ENCODE peak calls at places on chromosomes 16 and 17, in six cellular contexts. One of them, this sample, is unnamed.
A peak's percentile ranks its signal among the peaks of the same experiment; 100 is the strongest.

GRCh38 chr17:45316271-45317112 is at the start of gene MAP3K14:
- DNase-seq in prostate gland: peak; percentile 38
- DNase-seq in Daoy: peak; percentile 76
- DNase-seq in M059J: peak; percentile 69
- DNase-seq in mesenchymal stem cell: peak; percentile 83
- DNase-seq in H9: peak; percentile 65
- DNase-seq in this sample: peak; percentile 64

GRCh38 chr16:12260647-12261262 is 284.2 kb downstream of the SNX29 start:
- DNase-seq in prostate gland: no peak
- DNase-seq in Daoy: no peak
- DNase-seq in M059J: no peak
- DNase-seq in mesenchymal stem cell: peak; percentile 49
- DNase-seq in H9: peak; percentile 85
- DNase-seq in this sample: no peak

GRCh38 chr17:39051001-39051605 is 83.9 kb upstream of the FBXO47 start:
- DNase-seq in prostate gland: no peak
- DNase-seq in Daoy: no peak
- DNase-seq in M059J: no peak
- DNase-seq in mesenchymal stem cell: no peak
- DNase-seq in H9: peak; percentile 26
- DNase-seq in this sample: no peak

GRCh38 chr17:76696763-76697701 is 13.7 kb downstream of the MXRA7 start:
- DNase-seq in prostate gland: no peak
- DNase-seq in Daoy: peak; percentile 88
- DNase-seq in M059J: no peak
- DNase-seq in mesenchymal stem cell: peak; percentile 63
- DNase-seq in H9: no peak
- DNase-seq in this sample: no peak

GRCh38 chr17:32445075-32445427 is 741 bp downstream of the PSMD11 start:
- DNase-seq in prostate gland: peak; percentile 15
- DNase-seq in Daoy: peak; percentile 83
- DNase-seq in M059J: peak; percentile 75
- DNase-seq in mesenchymal stem cell: peak; percentile 85
- DNase-seq in H9: peak; percentile 46
- DNase-seq in this sample: peak; percentile 39

GRCh38 chr17:45320931-45321461 is 4.2 kb upstream of the MAP3K14 start:
- DNase-seq in prostate gland: peak; percentile 71
- DNase-seq in Daoy: peak; percentile 97
- DNase-seq in M059J: peak; percentile 99
- DNase-seq in mesenchymal stem cell: peak; percentile 97
- DNase-seq in H9: no peak
- DNase-seq in this sample: no peak

GRCh38 chr17:46154151-46154816 is 38.9 kb downstream of the KANSL1 start:
- DNase-seq in prostate gland: no peak
- DNase-seq in Daoy: peak; percentile 23
- DNase-seq in M059J: peak; percentile 85
- DNase-seq in mesenchymal stem cell: peak; percentile 57
- DNase-seq in H9: no peak
- DNase-seq in this sample: no peak

GRCh38 chr17:41413353-41413752 is 11.0 kb downstream of the KRT37 start:
- DNase-seq in prostate gland: no peak
- DNase-seq in Daoy: no peak
- DNase-seq in M059J: peak; percentile 64
- DNase-seq in mesenchymal stem cell: no peak
- DNase-seq in H9: peak; percentile 61
- DNase-seq in this sample: no peak

GRCh38 chr16:84184775-84185174 is 2.1 kb downstream of the TAF1C start:
- DNase-seq in prostate gland: no peak
- DNase-seq in Daoy: no peak
- DNase-seq in M059J: no peak
- DNase-seq in mesenchymal stem cell: no peak
- DNase-seq in H9: no peak
- DNase-seq in this sample: no peak

GRCh38 chr16:53714080-53715050 is 10.4 kb downstream of the FTO start:
- DNase-seq in prostate gland: no peak
- DNase-seq in Daoy: no peak
- DNase-seq in M059J: no peak
- DNase-seq in mesenchymal stem cell: no peak
- DNase-seq in H9: no peak
- DNase-seq in this sample: no peak

GRCh38 chr17:74959826-74960738 is 12.5 kb downstream of the HID1 start:
- DNase-seq in prostate gland: no peak
- DNase-seq in Daoy: peak; percentile 46
- DNase-seq in M059J: peak; percentile 44
- DNase-seq in mesenchymal stem cell: no peak
- DNase-seq in H9: peak; percentile 34
- DNase-seq in this sample: no peak

GRCh38 chr17:80796430-80796861 is 195.2 kb upstream of the CHMP6 start:
- DNase-seq in prostate gland: no peak
- DNase-seq in Daoy: no peak
- DNase-seq in M059J: no peak
- DNase-seq in mesenchymal stem cell: no peak
- DNase-seq in H9: no peak
- DNase-seq in this sample: no peak

GRCh38 chr16:12412252-12412651 is 391.4 kb downstream of the CPPED1 start:
- DNase-seq in prostate gland: no peak
- DNase-seq in Daoy: no peak
- DNase-seq in M059J: no peak
- DNase-seq in mesenchymal stem cell: no peak
- DNase-seq in H9: no peak
- DNase-seq in this sample: no peak